ENCODE peak calls at places on chromosomes 12 and 14, in nine cellular contexts. R is OCI-LY7, H is Peyer's patch, P is left ventricle myocardium inferior, D is ascending aorta, M is sigmoid colon, T is heart left ventricle, V is fibroblast of lung, L is H9. I is an unnamed sample. For H3K9me3, the result is how much of the 10 kb centered on the place peaks cover.

GRCh38 chr12:74889563-74890236 is 319.9 kb downstream of the KCNC2 start:
- DNase-seq in R (no peak), H (no peak), P (no peak), D (no peak), M (no peak), T (no peak), V (peak), L (no peak), I (peak)

GRCh38 chr12:88946377-88946997 is 366.2 kb upstream of the KITLG start:
- DNase-seq in R (no peak), H (no peak), P (no peak), D (no peak), M (no peak), T (peak), V (peak), L (no peak), I (no peak)

GRCh38 chr14:76769636-76770292 is 8.5 kb downstream of the VASH1 start:
- DNase-seq in R (no peak), H (peak), P (no peak), D (no peak), M (peak), T (no peak), V (no peak), L (peak), I (no peak)

GRCh38 chr12:1670244-1670814 is 20.5 kb upstream of the ADIPOR2 start:
- DNase-seq in R (no peak), H (no peak), P (no peak), D (no peak), M (no peak), T (no peak), V (no peak), L (peak), I (no peak)

GRCh38 chr14:103872492-103873113 is 25.2 kb upstream of the PPP1R13B start:
- DNase-seq in R (peak), H (no peak), P (no peak), D (no peak), M (no peak), T (no peak), V (no peak), L (no peak), I (no peak)

GRCh38 chr12:121295123-121295745 is 1.3 kb downstream of the CAMKK2 start:
- DNase-seq in R (peak), H (no peak), P (no peak), D (peak), M (no peak), T (no peak), V (no peak), L (peak), I (no peak)

GRCh38 chr14:28754209-28754985 is 12.2 kb upstream of the FOXG1 start:
- DNase-seq in R (peak), H (no peak), P (no peak), D (no peak), M (no peak), T (no peak), V (peak), L (peak), I (no peak)

GRCh38 chr12:34400986-34401658 is 378.8 kb downstream of the ALG10 start:
- DNase-seq in R (no peak), H (peak), P (peak), D (peak), M (peak), T (peak), V (no peak), L (peak), I (no peak)

GRCh38 chr12:112380663-112381420 is 1.4 kb downstream of the HECTD4 start:
- DNase-seq in R (peak), H (no peak), P (no peak), D (peak), M (no peak), T (no peak), V (peak), L (peak), I (no peak)

GRCh38 chr14:69666698-69667211 is 55.4 kb downstream of the SUSD6 start:
- DNase-seq in R (no peak), H (no peak), P (no peak), D (peak), M (no peak), T (no peak), V (peak), L (no peak), I (no peak)

GRCh38 chr12:11228268-11228879 is 41.1 kb downstream of the PRB3 start:
- DNase-seq in R (peak), H (no peak), P (no peak), D (no peak), M (no peak), T (no peak), V (peak), L (peak), I (no peak)

GRCh38 chr12:52015393-52016081 is 8.8 kb downstream of the TAMALIN start:
- DNase-seq in R (no peak), H (no peak), P (no peak), D (no peak), M (no peak), T (no peak), V (no peak), L (no peak), I (no peak)

GRCh38 chr12:12705833-12706520 is 10.0 kb upstream of the GPR19 start:
- DNase-seq in R (no peak), H (peak), P (no peak), D (no peak), M (no peak), T (no peak), V (no peak), L (no peak), I (no peak)

GRCh38 chr12:111447571-111448265 is 42.0 kb downstream of the SH2B3 start:
- DNase-seq in R (no peak), H (peak), P (no peak), D (peak), M (peak), T (no peak), V (no peak), L (no peak), I (no peak)

GRCh38 chr14:77544571-77544970 is 46.0 kb upstream of the ISM2 start:
- DNase-seq in R (no peak), H (no peak), P (no peak), D (no peak), M (no peak), T (no peak), V (no peak), L (no peak), I (no peak)

GRCh38 chr12:25940886-25941285 is 17.6 kb upstream of the RASSF8 start:
- DNase-seq in R (no peak), H (no peak), P (no peak), D (no peak), M (no peak), T (no peak), V (no peak), L (no peak), I (no peak)

GRCh38 chr12:53358836-53359419 is 21.0 kb upstream of the SP1 start:
- DNase-seq in R (no peak), H (no peak), P (no peak), D (no peak), M (no peak), T (no peak), V (no peak), L (no peak), I (no peak)

GRCh38 chr14:39107624-39108023 is 4.6 kb upstream of the SEC23A start:
- DNase-seq in R (peak), H (no peak), P (no peak), D (no peak), M (no peak), T (no peak), V (peak), L (no peak), I (no peak)

GRCh38 chr12:31323466-31324115 is 2.4 kb downstream of the SINHCAF start:
- DNase-seq in R (peak), H (peak), P (peak), D (peak), M (peak), T (no peak), V (no peak), L (peak), I (no peak)

GRCh38 chr12:110289711-110290078 is 8.6 kb downstream of the ATP2A2 start:
- DNase-seq in R (no peak), H (no peak), P (no peak), D (no peak), M (no peak), T (no peak), V (no peak), L (no peak), I (no peak)

GRCh38 chr12:96271469-96272199 is 77.5 kb downstream of the ELK3 start:
- DNase-seq in R (no peak), H (no peak), P (no peak), D (no peak), M (no peak), T (no peak), V (peak), L (no peak), I (no peak)

GRCh38 chr14:72830786-72831583 is 62.9 kb downstream of the DPF3 start:
- DNase-seq in R (no peak), H (no peak), P (no peak), D (no peak), M (peak), T (no peak), V (no peak), L (no peak), I (no peak)

GRCh38 chr12:5244513-5244972 is 187.4 kb upstream of the NTF3 start:
- DNase-seq in R (no peak), H (no peak), P (no peak), D (no peak), M (no peak), T (no peak), V (no peak), L (peak), I (no peak)

GRCh38 chr12:85759217-85759616 is 77.0 kb downstream of the RASSF9 start:
- DNase-seq in R (no peak), H (no peak), P (no peak), D (no peak), M (no peak), T (no peak), V (no peak), L (no peak), I (no peak)

DNA sequence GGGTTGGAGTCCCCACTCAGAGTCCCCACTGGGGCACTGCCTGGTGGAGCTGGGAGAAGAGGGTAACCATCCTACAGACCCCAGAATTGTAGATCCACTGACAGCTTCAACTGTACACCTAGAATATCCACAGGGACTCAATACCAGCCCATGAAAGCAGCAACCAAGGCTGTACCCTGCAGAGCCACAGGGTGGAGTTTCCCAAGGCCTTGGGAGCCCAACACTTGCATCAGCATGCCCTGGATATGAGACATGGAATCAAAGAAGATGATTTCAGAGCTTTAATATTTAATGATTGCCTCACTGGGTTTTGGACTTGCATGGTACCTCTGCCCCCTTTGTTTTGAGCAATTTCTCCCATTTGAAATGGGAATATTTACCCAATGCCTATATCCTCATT is 80.4 kb downstream of the RASSF9 start:
- DNase-seq in R (no peak), H (no peak), P (no peak), D (no peak), M (no peak), T (no peak), V (no peak), L (no peak), I (no peak)
- TF ChIP-seq CTCF in R (no peak), H (no peak), P (no peak), D (no peak), M (no peak), T (no peak), V (no peak), L (no peak), I (no peak)

GRCh38 chr12:133181238-133181959 is at the start of gene ZNF268:
- DNase-seq in R (peak), H (peak), P (peak), D (peak), M (peak), T (peak), V (peak), L (peak), I (peak)

GRCh38 chr12:133174901-133175300 is 6.4 kb upstream of the ZNF268 start:
- DNase-seq in R (no peak), H (no peak), P (no peak), D (no peak), M (no peak), T (no peak), V (no peak), L (no peak), I (no peak)

GRCh38 chr12:133180669-133181068 is 626 bp upstream of the ZNF268 start:
- DNase-seq in R (peak), H (no peak), P (no peak), D (no peak), M (no peak), T (no peak), V (no peak), L (no peak), I (no peak)
- H3K9me3 ChIP-seq in R (half or more), H (under half), P (half or more), D (half or more), M (under half), T (half or more), V (under half), L (under half), I (under half)

GRCh38 chr14:102362545-102363181 is at the start of the genes CINP and TECPR2:
- DNase-seq in R (peak), H (peak), P (peak), D (peak), M (peak), T (peak), V (peak), L (peak), I (peak)
- TF ChIP-seq CTCF in R (no peak), H (no peak), P (no peak), D (no peak), M (no peak), T (no peak), V (no peak), L (no peak), I (no peak)

GRCh38 chr14:23827100-23827892 is 126.3 kb upstream of the DHRS4 start:
- DNase-seq in R (no peak), H (no peak), P (no peak), D (no peak), M (no peak), T (no peak), V (peak), L (no peak), I (no peak)
- H3K9me3 ChIP-seq in R (under half), H (under half), P (under half), D (under half), M (under half), T (under half), V (under half), L (under half), I (under half)

GRCh38 chr14:50311974-50312733 is at the start of the genes DMAC2L and L2HGDH:
- DNase-seq in R (peak), H (peak), P (peak), D (peak), M (peak), T (peak), V (peak), L (peak), I (peak)
- TF ChIP-seq CTCF in R (peak), H (peak), P (no peak), D (no peak), M (no peak), T (peak), V (no peak), L (peak), I (no peak)

DNA sequence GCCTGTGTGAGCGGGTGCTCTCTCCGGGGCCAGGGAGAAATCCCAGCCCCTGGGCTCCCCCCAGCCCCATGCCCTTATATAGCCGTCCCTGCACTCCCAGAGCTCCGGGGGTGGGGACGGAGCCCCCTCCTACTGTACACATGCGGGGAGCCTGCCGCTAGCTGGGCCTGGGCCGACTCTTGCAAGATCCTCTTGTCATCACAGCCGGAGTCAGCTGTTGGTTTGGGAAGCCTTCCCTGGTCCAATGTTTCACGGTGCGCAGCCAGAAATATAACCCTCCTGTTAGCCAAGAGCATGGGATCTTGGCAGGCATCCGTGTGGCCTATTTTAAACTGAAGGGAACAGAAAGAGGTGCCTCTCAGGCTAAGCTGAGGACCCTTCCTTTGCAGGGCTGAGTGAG is 175.2 kb downstream of the TSPAN9 start:
- DNase-seq in R (no peak), H (peak), P (peak), D (peak), M (peak), T (peak), V (peak), L (no peak), I (peak)
- H3K9me3 ChIP-seq in R (under half), H (under half), P (under half), D (under half), M (under half), T (under half), V (under half), L (under half), I (under half)

GRCh38 chr12:58775396-58775795 is 144.9 kb downstream of the LRIG3 start:
- DNase-seq in R (no peak), H (no peak), P (no peak), D (no peak), M (no peak), T (no peak), V (no peak), L (no peak), I (no peak)
- TF ChIP-seq CTCF in R (no peak), H (no peak), P (no peak), D (no peak), M (no peak), T (no peak), V (no peak), L (no peak), I (no peak)

I was measured in AG04450.